ENCODE peak calls at places on chromosomes 2 and 18, in eight cellular contexts. One of them, this sample, is unnamed.

GRCh38 chr2:69989422-69990128 is 28.1 kb upstream of the ASPRV1 start:
- DNase-seq in activated CD4-positive, alpha-beta T cell treated with anti-CD3 and anti-CD28 coated beads, Interleukin-2, amount 10 ng/mL, durations not matched to agents 24 days and 14 days: no peak
- DNase-seq in GOT3: no peak
- DNase-seq in neuronal stem cell: no peak
- DNase-seq in LoVo: peak
- DNase-seq in ACHN: no peak
- DNase-seq in amniotic stem cell: no peak
- DNase-seq in NCI-H460: no peak
- DNase-seq in this sample: no peak

GRCh38 chr2:203310688-203311087 is 17.5 kb upstream of the ABI2 start:
- DNase-seq in LoVo: no peak
- DNase-seq in NCI-H460: no peak
- DNase-seq in ACHN: no peak
- DNase-seq in GOT3: no peak
- DNase-seq in amniotic stem cell: no peak
- DNase-seq in activated CD4-positive, alpha-beta T cell treated with anti-CD3 and anti-CD28 coated beads, Interleukin-2, amount 10 ng/mL, durations not matched to agents 24 days and 14 days: no peak
- DNase-seq in neuronal stem cell: no peak
- DNase-seq in this sample: no peak

GRCh38 chr2:26033270-26033768 is 565 bp upstream of the RAB10 start:
- DNase-seq in ACHN: peak
- DNase-seq in LoVo: peak
- DNase-seq in neuronal stem cell: peak
- DNase-seq in GOT3: peak
- DNase-seq in activated CD4-positive, alpha-beta T cell treated with anti-CD3 and anti-CD28 coated beads, Interleukin-2, amount 10 ng/mL, durations not matched to agents 24 days and 14 days: no peak
- DNase-seq in amniotic stem cell: peak
- DNase-seq in NCI-H460: peak
- DNase-seq in this sample: peak

GRCh38 chr2:1091895-1092585 is 141.4 kb downstream of the SNTG2 start:
- DNase-seq in neuronal stem cell: no peak
- DNase-seq in NCI-H460: no peak
- DNase-seq in GOT3: no peak
- DNase-seq in amniotic stem cell: peak
- DNase-seq in activated CD4-positive, alpha-beta T cell treated with anti-CD3 and anti-CD28 coated beads, Interleukin-2, amount 10 ng/mL, durations not matched to agents 24 days and 14 days: no peak
- DNase-seq in LoVo: no peak
- DNase-seq in ACHN: no peak
- DNase-seq in this sample: no peak

GRCh38 chr18:35193313-35193712 is 47.5 kb upstream of the ZNF397 start:
- DNase-seq in activated CD4-positive, alpha-beta T cell treated with anti-CD3 and anti-CD28 coated beads, Interleukin-2, amount 10 ng/mL, durations not matched to agents 24 days and 14 days: no peak
- DNase-seq in ACHN: no peak
- DNase-seq in amniotic stem cell: no peak
- DNase-seq in GOT3: no peak
- DNase-seq in NCI-H460: no peak
- DNase-seq in neuronal stem cell: no peak
- DNase-seq in LoVo: no peak
- DNase-seq in this sample: no peak

GRCh38 chr2:65402780-65403528 is 29.4 kb downstream of the SPRED2 start:
- DNase-seq in activated CD4-positive, alpha-beta T cell treated with anti-CD3 and anti-CD28 coated beads, Interleukin-2, amount 10 ng/mL, durations not matched to agents 24 days and 14 days: no peak
- DNase-seq in neuronal stem cell: no peak
- DNase-seq in NCI-H460: no peak
- DNase-seq in amniotic stem cell: no peak
- DNase-seq in GOT3: no peak
- DNase-seq in LoVo: no peak
- DNase-seq in ACHN: no peak
- DNase-seq in this sample: no peak

GRCh38 chr2:187547353-187547979 is 6.8 kb downstream of the TFPI start:
- DNase-seq in GOT3: no peak
- DNase-seq in LoVo: peak
- DNase-seq in ACHN: peak
- DNase-seq in NCI-H460: peak
- DNase-seq in activated CD4-positive, alpha-beta T cell treated with anti-CD3 and anti-CD28 coated beads, Interleukin-2, amount 10 ng/mL, durations not matched to agents 24 days and 14 days: no peak
- DNase-seq in neuronal stem cell: no peak
- DNase-seq in amniotic stem cell: peak
- DNase-seq in this sample: peak

GRCh38 chr2:215454519-215454918 is 18.7 kb upstream of the FN1 start:
- DNase-seq in LoVo: peak
- DNase-seq in neuronal stem cell: peak
- DNase-seq in GOT3: no peak
- DNase-seq in amniotic stem cell: no peak
- DNase-seq in activated CD4-positive, alpha-beta T cell treated with anti-CD3 and anti-CD28 coated beads, Interleukin-2, amount 10 ng/mL, durations not matched to agents 24 days and 14 days: no peak
- DNase-seq in NCI-H460: no peak
- DNase-seq in ACHN: peak
- DNase-seq in this sample: peak

GRCh38 chr2:216033403-216033802 is 20.1 kb upstream of the MREG start:
- DNase-seq in amniotic stem cell: no peak
- DNase-seq in NCI-H460: no peak
- DNase-seq in LoVo: no peak
- DNase-seq in activated CD4-positive, alpha-beta T cell treated with anti-CD3 and anti-CD28 coated beads, Interleukin-2, amount 10 ng/mL, durations not matched to agents 24 days and 14 days: no peak
- DNase-seq in GOT3: no peak
- DNase-seq in ACHN: no peak
- DNase-seq in neuronal stem cell: no peak
- DNase-seq in this sample: no peak

GRCh38 chr2:18521084-18521483 is 39.4 kb downstream of the RDH14 start:
- DNase-seq in amniotic stem cell: no peak
- DNase-seq in activated CD4-positive, alpha-beta T cell treated with anti-CD3 and anti-CD28 coated beads, Interleukin-2, amount 10 ng/mL, durations not matched to agents 24 days and 14 days: no peak
- DNase-seq in ACHN: no peak
- DNase-seq in GOT3: no peak
- DNase-seq in NCI-H460: no peak
- DNase-seq in LoVo: no peak
- DNase-seq in neuronal stem cell: no peak
- DNase-seq in this sample: no peak

GRCh38 chr18:60686142-60686541 is 313.6 kb upstream of the MC4R start:
- DNase-seq in amniotic stem cell: no peak
- DNase-seq in NCI-H460: no peak
- DNase-seq in ACHN: no peak
- DNase-seq in neuronal stem cell: no peak
- DNase-seq in GOT3: no peak
- DNase-seq in activated CD4-positive, alpha-beta T cell treated with anti-CD3 and anti-CD28 coated beads, Interleukin-2, amount 10 ng/mL, durations not matched to agents 24 days and 14 days: no peak
- DNase-seq in LoVo: no peak
- DNase-seq in this sample: no peak

GRCh38 chr2:62205554-62205953 is 9.6 kb downstream of the B3GNT2 start:
- DNase-seq in GOT3: no peak
- DNase-seq in amniotic stem cell: no peak
- DNase-seq in neuronal stem cell: no peak
- DNase-seq in ACHN: no peak
- DNase-seq in NCI-H460: no peak
- DNase-seq in activated CD4-positive, alpha-beta T cell treated with anti-CD3 and anti-CD28 coated beads, Interleukin-2, amount 10 ng/mL, durations not matched to agents 24 days and 14 days: no peak
- DNase-seq in LoVo: no peak
- DNase-seq in this sample: no peak

GRCh38 chr18:62682396-62682795 is 32.9 kb upstream of the PHLPP1 start:
- DNase-seq in NCI-H460: no peak
- DNase-seq in GOT3: no peak
- DNase-seq in neuronal stem cell: no peak
- DNase-seq in amniotic stem cell: no peak
- DNase-seq in ACHN: no peak
- DNase-seq in activated CD4-positive, alpha-beta T cell treated with anti-CD3 and anti-CD28 coated beads, Interleukin-2, amount 10 ng/mL, durations not matched to agents 24 days and 14 days: no peak
- DNase-seq in LoVo: no peak
- DNase-seq in this sample: no peak

GRCh38 chr2:21256006-21256405 is 132.2 kb downstream of the TDRD15 start:
- DNase-seq in NCI-H460: no peak
- DNase-seq in GOT3: no peak
- DNase-seq in activated CD4-positive, alpha-beta T cell treated with anti-CD3 and anti-CD28 coated beads, Interleukin-2, amount 10 ng/mL, durations not matched to agents 24 days and 14 days: no peak
- DNase-seq in amniotic stem cell: no peak
- DNase-seq in neuronal stem cell: no peak
- DNase-seq in LoVo: no peak
- DNase-seq in ACHN: no peak
- DNase-seq in this sample: peak

GRCh38 chr2:149828506-149829210 is 241.1 kb upstream of the MMADHC start:
- DNase-seq in neuronal stem cell: no peak
- DNase-seq in activated CD4-positive, alpha-beta T cell treated with anti-CD3 and anti-CD28 coated beads, Interleukin-2, amount 10 ng/mL, durations not matched to agents 24 days and 14 days: no peak
- DNase-seq in GOT3: no peak
- DNase-seq in LoVo: no peak
- DNase-seq in amniotic stem cell: no peak
- DNase-seq in NCI-H460: no peak
- DNase-seq in ACHN: no peak
- DNase-seq in this sample: no peak

GRCh38 chr18:73156117-73156516 is 288.3 kb upstream of the NETO1 start:
- DNase-seq in LoVo: no peak
- DNase-seq in activated CD4-positive, alpha-beta T cell treated with anti-CD3 and anti-CD28 coated beads, Interleukin-2, amount 10 ng/mL, durations not matched to agents 24 days and 14 days: no peak
- DNase-seq in amniotic stem cell: no peak
- DNase-seq in ACHN: no peak
- DNase-seq in GOT3: no peak
- DNase-seq in neuronal stem cell: no peak
- DNase-seq in NCI-H460: no peak
- DNase-seq in this sample: no peak

GRCh38 chr2:142175917-142176316 is 45.1 kb upstream of the LRP1B start:
- DNase-seq in ACHN: no peak
- DNase-seq in neuronal stem cell: no peak
- DNase-seq in NCI-H460: no peak
- DNase-seq in amniotic stem cell: no peak
- DNase-seq in activated CD4-positive, alpha-beta T cell treated with anti-CD3 and anti-CD28 coated beads, Interleukin-2, amount 10 ng/mL, durations not matched to agents 24 days and 14 days: no peak
- DNase-seq in GOT3: no peak
- DNase-seq in LoVo: peak
- DNase-seq in this sample: no peak

GRCh38 chr2:239937866-239938640 is 87.1 kb downstream of the NDUFA10 start:
- DNase-seq in activated CD4-positive, alpha-beta T cell treated with anti-CD3 and anti-CD28 coated beads, Interleukin-2, amount 10 ng/mL, durations not matched to agents 24 days and 14 days: no peak
- DNase-seq in ACHN: no peak
- DNase-seq in LoVo: no peak
- DNase-seq in neuronal stem cell: no peak
- DNase-seq in GOT3: no peak
- DNase-seq in NCI-H460: no peak
- DNase-seq in amniotic stem cell: no peak
- DNase-seq in this sample: no peak

GRCh38 chr2:56981554-56981953 is 797.8 kb downstream of the CCDC85A start:
- DNase-seq in ACHN: no peak
- DNase-seq in neuronal stem cell: no peak
- DNase-seq in activated CD4-positive, alpha-beta T cell treated with anti-CD3 and anti-CD28 coated beads, Interleukin-2, amount 10 ng/mL, durations not matched to agents 24 days and 14 days: no peak
- DNase-seq in GOT3: no peak
- DNase-seq in NCI-H460: no peak
- DNase-seq in LoVo: no peak
- DNase-seq in amniotic stem cell: no peak
- DNase-seq in this sample: no peak

GRCh38 chr2:206800501-206801416 is 35.4 kb downstream of the FASTKD2 start:
- DNase-seq in NCI-H460: peak
- DNase-seq in neuronal stem cell: peak
- DNase-seq in ACHN: peak
- DNase-seq in activated CD4-positive, alpha-beta T cell treated with anti-CD3 and anti-CD28 coated beads, Interleukin-2, amount 10 ng/mL, durations not matched to agents 24 days and 14 days: peak
- DNase-seq in GOT3: peak
- DNase-seq in LoVo: peak
- DNase-seq in amniotic stem cell: peak
- DNase-seq in this sample: peak

GRCh38 chr2:85704038-85704437 is 9.9 kb downstream of the GNLY start:
- DNase-seq in ACHN: no peak
- DNase-seq in NCI-H460: no peak
- DNase-seq in amniotic stem cell: no peak
- DNase-seq in neuronal stem cell: no peak
- DNase-seq in GOT3: no peak
- DNase-seq in LoVo: no peak
- DNase-seq in activated CD4-positive, alpha-beta T cell treated with anti-CD3 and anti-CD28 coated beads, Interleukin-2, amount 10 ng/mL, durations not matched to agents 24 days and 14 days: no peak
- DNase-seq in this sample: no peak

GRCh38 chr2:30666307-30666874 is 140.9 kb downstream of the CAPN13 start:
- DNase-seq in LoVo: no peak
- DNase-seq in NCI-H460: peak
- DNase-seq in amniotic stem cell: peak
- DNase-seq in neuronal stem cell: no peak
- DNase-seq in ACHN: peak
- DNase-seq in GOT3: peak
- DNase-seq in activated CD4-positive, alpha-beta T cell treated with anti-CD3 and anti-CD28 coated beads, Interleukin-2, amount 10 ng/mL, durations not matched to agents 24 days and 14 days: no peak
- DNase-seq in this sample: peak

GRCh38 chr2:127589876-127590275 is 54.4 kb downstream of the MYO7B start:
- DNase-seq in NCI-H460: no peak
- DNase-seq in activated CD4-positive, alpha-beta T cell treated with anti-CD3 and anti-CD28 coated beads, Interleukin-2, amount 10 ng/mL, durations not matched to agents 24 days and 14 days: no peak
- DNase-seq in ACHN: no peak
- DNase-seq in LoVo: no peak
- DNase-seq in amniotic stem cell: no peak
- DNase-seq in neuronal stem cell: no peak
- DNase-seq in GOT3: no peak
- DNase-seq in this sample: no peak

GRCh38 chr2:220302756-220303155 is 675.3 kb downstream of the SLC4A3 start:
- DNase-seq in activated CD4-positive, alpha-beta T cell treated with anti-CD3 and anti-CD28 coated beads, Interleukin-2, amount 10 ng/mL, durations not matched to agents 24 days and 14 days: no peak
- DNase-seq in GOT3: no peak
- DNase-seq in NCI-H460: no peak
- DNase-seq in neuronal stem cell: no peak
- DNase-seq in amniotic stem cell: no peak
- DNase-seq in LoVo: no peak
- DNase-seq in ACHN: no peak
- DNase-seq in this sample: no peak

GRCh38 chr18:50240083-50240563 is 26.2 kb downstream of the CFAP53 start:
- DNase-seq in LoVo: peak
- DNase-seq in GOT3: no peak
- DNase-seq in amniotic stem cell: no peak
- DNase-seq in neuronal stem cell: no peak
- DNase-seq in NCI-H460: no peak
- DNase-seq in activated CD4-positive, alpha-beta T cell treated with anti-CD3 and anti-CD28 coated beads, Interleukin-2, amount 10 ng/mL, durations not matched to agents 24 days and 14 days: no peak
- DNase-seq in ACHN: peak
- DNase-seq in this sample: peak

GRCh38 chr2:10504994-10505820 is 57.1 kb upstream of the ODC1 start:
- DNase-seq in ACHN: no peak
- DNase-seq in NCI-H460: no peak
- DNase-seq in LoVo: no peak
- DNase-seq in GOT3: no peak
- DNase-seq in neuronal stem cell: no peak
- DNase-seq in activated CD4-positive, alpha-beta T cell treated with anti-CD3 and anti-CD28 coated beads, Interleukin-2, amount 10 ng/mL, durations not matched to agents 24 days and 14 days: no peak
- DNase-seq in amniotic stem cell: no peak
- DNase-seq in this sample: no peak

GRCh38 chr2:181639686-181640085 is 17.2 kb downstream of the CERKL start:
- DNase-seq in LoVo: no peak
- DNase-seq in activated CD4-positive, alpha-beta T cell treated with anti-CD3 and anti-CD28 coated beads, Interleukin-2, amount 10 ng/mL, durations not matched to agents 24 days and 14 days: no peak
- DNase-seq in NCI-H460: no peak
- DNase-seq in ACHN: no peak
- DNase-seq in amniotic stem cell: no peak
- DNase-seq in neuronal stem cell: no peak
- DNase-seq in GOT3: no peak
- DNase-seq in this sample: no peak

GRCh38 chr2:1769703-1770422 is 25.5 kb upstream of the PXDN start:
- DNase-seq in LoVo: peak
- DNase-seq in activated CD4-positive, alpha-beta T cell treated with anti-CD3 and anti-CD28 coated beads, Interleukin-2, amount 10 ng/mL, durations not matched to agents 24 days and 14 days: peak
- DNase-seq in neuronal stem cell: peak
- DNase-seq in ACHN: peak
- DNase-seq in NCI-H460: peak
- DNase-seq in amniotic stem cell: no peak
- DNase-seq in GOT3: no peak
- DNase-seq in this sample: peak

GRCh38 chr18:31723998-31724711 is 36.5 kb downstream of the SLC25A52 start:
- DNase-seq in amniotic stem cell: no peak
- DNase-seq in GOT3: no peak
- DNase-seq in NCI-H460: no peak
- DNase-seq in activated CD4-positive, alpha-beta T cell treated with anti-CD3 and anti-CD28 coated beads, Interleukin-2, amount 10 ng/mL, durations not matched to agents 24 days and 14 days: peak
- DNase-seq in LoVo: no peak
- DNase-seq in neuronal stem cell: no peak
- DNase-seq in ACHN: peak
- DNase-seq in this sample: peak

GRCh38 chr2:128145651-128146050 is 54.7 kb downstream of the UGGT1 start:
- DNase-seq in LoVo: no peak
- DNase-seq in neuronal stem cell: no peak
- DNase-seq in activated CD4-positive, alpha-beta T cell treated with anti-CD3 and anti-CD28 coated beads, Interleukin-2, amount 10 ng/mL, durations not matched to agents 24 days and 14 days: no peak
- DNase-seq in GOT3: no peak
- DNase-seq in amniotic stem cell: no peak
- DNase-seq in NCI-H460: no peak
- DNase-seq in ACHN: no peak
- DNase-seq in this sample: no peak

GRCh38 chr2:78125042-78125441 is 602.9 kb upstream of the LRRTM4 start:
- DNase-seq in LoVo: no peak
- DNase-seq in ACHN: no peak
- DNase-seq in neuronal stem cell: no peak
- DNase-seq in GOT3: no peak
- DNase-seq in amniotic stem cell: no peak
- DNase-seq in NCI-H460: no peak
- DNase-seq in activated CD4-positive, alpha-beta T cell treated with anti-CD3 and anti-CD28 coated beads, Interleukin-2, amount 10 ng/mL, durations not matched to agents 24 days and 14 days: no peak
- DNase-seq in this sample: no peak

GRCh38 chr2:8821276-8822217 is 15.9 kb downstream of the KIDINS220 start:
- DNase-seq in LoVo: no peak
- DNase-seq in ACHN: no peak
- DNase-seq in activated CD4-positive, alpha-beta T cell treated with anti-CD3 and anti-CD28 coated beads, Interleukin-2, amount 10 ng/mL, durations not matched to agents 24 days and 14 days: peak
- DNase-seq in amniotic stem cell: no peak
- DNase-seq in neuronal stem cell: no peak
- DNase-seq in GOT3: no peak
- DNase-seq in NCI-H460: no peak
- DNase-seq in this sample: no peak